ENCODE peak calls at places on chromosomes 2 and 18, in six cellular contexts. One of them, this sample, is unnamed.

GRCh38 chr2:746697-747096 is 69.5 kb upstream of the TMEM18 start:
- DNase-seq in stimulated activated CD4-positive, alpha-beta T cell treated with anti-CD3 and anti-CD28 coated beads, Interleukin-2, amount 100 ng/mL, for 48 hours: no peak
- DNase-seq in NCI-H748 treated with DMSO at 0.1 percent for 48 hours: no peak
- DNase-seq in bronchial epithelial cell: no peak
- DNase-seq in A549: no peak
- DNase-seq in hippocampal formation: no peak
- DNase-seq in this sample: no peak

GRCh38 chr18:47286776-47287410 is 35.4 kb upstream of the SKOR2 start:
- DNase-seq in NCI-H748 treated with DMSO at 0.1 percent for 48 hours: no peak
- DNase-seq in hippocampal formation: no peak
- DNase-seq in bronchial epithelial cell: no peak
- DNase-seq in A549: no peak
- DNase-seq in stimulated activated CD4-positive, alpha-beta T cell treated with anti-CD3 and anti-CD28 coated beads, Interleukin-2, amount 100 ng/mL, for 48 hours: no peak
- DNase-seq in this sample: no peak

GRCh38 chr2:3644891-3645605 is 13.0 kb upstream of the ALLC start:
- DNase-seq in hippocampal formation: no peak
- DNase-seq in NCI-H748 treated with DMSO at 0.1 percent for 48 hours: no peak
- DNase-seq in stimulated activated CD4-positive, alpha-beta T cell treated with anti-CD3 and anti-CD28 coated beads, Interleukin-2, amount 100 ng/mL, for 48 hours: no peak
- DNase-seq in bronchial epithelial cell: no peak
- DNase-seq in A549: no peak
- DNase-seq in this sample: no peak

GRCh38 chr2:36356990-36357505 is 1.5 kb downstream of the CRIM1 start:
- DNase-seq in stimulated activated CD4-positive, alpha-beta T cell treated with anti-CD3 and anti-CD28 coated beads, Interleukin-2, amount 100 ng/mL, for 48 hours: no peak
- DNase-seq in hippocampal formation: no peak
- DNase-seq in A549: no peak
- DNase-seq in bronchial epithelial cell: peak
- DNase-seq in NCI-H748 treated with DMSO at 0.1 percent for 48 hours: no peak
- DNase-seq in this sample: no peak

GRCh38 chr2:226903179-226903578 is 67.3 kb downstream of the RHBDD1 start:
- DNase-seq in A549: peak
- DNase-seq in NCI-H748 treated with DMSO at 0.1 percent for 48 hours: no peak
- DNase-seq in hippocampal formation: no peak
- DNase-seq in bronchial epithelial cell: peak
- DNase-seq in stimulated activated CD4-positive, alpha-beta T cell treated with anti-CD3 and anti-CD28 coated beads, Interleukin-2, amount 100 ng/mL, for 48 hours: no peak
- DNase-seq in this sample: no peak

GRCh38 chr2:168392031-168392430 is 64.0 kb upstream of the CERS6 start:
- DNase-seq in A549: no peak
- DNase-seq in hippocampal formation: no peak
- DNase-seq in stimulated activated CD4-positive, alpha-beta T cell treated with anti-CD3 and anti-CD28 coated beads, Interleukin-2, amount 100 ng/mL, for 48 hours: no peak
- DNase-seq in bronchial epithelial cell: peak
- DNase-seq in NCI-H748 treated with DMSO at 0.1 percent for 48 hours: no peak
- DNase-seq in this sample: no peak

GRCh38 chr2:45332567-45332966 is 278.5 kb downstream of the SRBD1 start:
- DNase-seq in A549: no peak
- DNase-seq in NCI-H748 treated with DMSO at 0.1 percent for 48 hours: no peak
- DNase-seq in stimulated activated CD4-positive, alpha-beta T cell treated with anti-CD3 and anti-CD28 coated beads, Interleukin-2, amount 100 ng/mL, for 48 hours: no peak
- DNase-seq in bronchial epithelial cell: no peak
- DNase-seq in hippocampal formation: no peak
- DNase-seq in this sample: no peak

GRCh38 chr2:19465965-19466364 is 107.5 kb upstream of the OSR1 start:
- DNase-seq in hippocampal formation: no peak
- DNase-seq in A549: no peak
- DNase-seq in NCI-H748 treated with DMSO at 0.1 percent for 48 hours: no peak
- DNase-seq in stimulated activated CD4-positive, alpha-beta T cell treated with anti-CD3 and anti-CD28 coated beads, Interleukin-2, amount 100 ng/mL, for 48 hours: no peak
- DNase-seq in bronchial epithelial cell: no peak
- DNase-seq in this sample: no peak

GRCh38 chr2:159613515-159614336 is 2.6 kb downstream of the BAZ2B start:
- DNase-seq in hippocampal formation: no peak
- DNase-seq in NCI-H748 treated with DMSO at 0.1 percent for 48 hours: peak
- DNase-seq in A549: no peak
- DNase-seq in stimulated activated CD4-positive, alpha-beta T cell treated with anti-CD3 and anti-CD28 coated beads, Interleukin-2, amount 100 ng/mL, for 48 hours: no peak
- DNase-seq in bronchial epithelial cell: peak
- DNase-seq in this sample: no peak

This sample was measured in hypothalamus.